ENCODE peak calls at places on chromosomes 5 and 9, in eight cellular contexts. One of them, this sample, is unnamed.

GRCh38 chr5:114249838-114250237 is 112.0 kb upstream of the KCNN2 start:
- DNase-seq in brain microvascular endothelial cell: no peak
- DNase-seq in AML-193: no peak
- DNase-seq in fibroblast of mammary gland: peak
- DNase-seq in Right ventricle myocardium inferior: no peak
- DNase-seq in hippocampal formation: no peak
- DNase-seq in body of pancreas: no peak
- DNase-seq in T-helper 9 cell: no peak
- DNase-seq in this sample: no peak

GRCh38 chr5:9545959-9546851 is at the start of gene SEMA5A:
- DNase-seq in brain microvascular endothelial cell: peak
- DNase-seq in AML-193: no peak
- DNase-seq in fibroblast of mammary gland: peak
- DNase-seq in Right ventricle myocardium inferior: peak
- DNase-seq in hippocampal formation: peak
- DNase-seq in body of pancreas: peak
- DNase-seq in T-helper 9 cell: peak
- DNase-seq in this sample: peak

GRCh38 chr9:131394464-131395026 is 659 bp downstream of the PRRC2B start:
- DNase-seq in brain microvascular endothelial cell: no peak
- DNase-seq in AML-193: no peak
- DNase-seq in fibroblast of mammary gland: no peak
- DNase-seq in Right ventricle myocardium inferior: peak
- DNase-seq in hippocampal formation: no peak
- DNase-seq in body of pancreas: peak
- DNase-seq in T-helper 9 cell: peak
- DNase-seq in this sample: peak

GRCh38 chr9:125635888-125636287 is 71.1 kb downstream of the MAPKAP1 start:
- DNase-seq in brain microvascular endothelial cell: no peak
- DNase-seq in AML-193: no peak
- DNase-seq in fibroblast of mammary gland: no peak
- DNase-seq in Right ventricle myocardium inferior: no peak
- DNase-seq in hippocampal formation: no peak
- DNase-seq in body of pancreas: no peak
- DNase-seq in T-helper 9 cell: no peak
- DNase-seq in this sample: no peak

GRCh38 chr5:172593721-172594120 is 47.3 kb upstream of the NEURL1B start:
- DNase-seq in brain microvascular endothelial cell: no peak
- DNase-seq in AML-193: no peak
- DNase-seq in fibroblast of mammary gland: no peak
- DNase-seq in Right ventricle myocardium inferior: no peak
- DNase-seq in hippocampal formation: no peak
- DNase-seq in body of pancreas: no peak
- DNase-seq in T-helper 9 cell: no peak
- DNase-seq in this sample: no peak

GRCh38 chr5:155087036-155087435 is 73.5 kb downstream of the KIF4B start:
- DNase-seq in brain microvascular endothelial cell: peak
- DNase-seq in AML-193: no peak
- DNase-seq in fibroblast of mammary gland: peak
- DNase-seq in Right ventricle myocardium inferior: no peak
- DNase-seq in hippocampal formation: no peak
- DNase-seq in body of pancreas: no peak
- DNase-seq in T-helper 9 cell: no peak
- DNase-seq in this sample: no peak

GRCh38 chr9:127090341-127090985 is 32.0 kb downstream of the ANGPTL2 start:
- DNase-seq in brain microvascular endothelial cell: no peak
- DNase-seq in AML-193: no peak
- DNase-seq in fibroblast of mammary gland: no peak
- DNase-seq in Right ventricle myocardium inferior: no peak
- DNase-seq in hippocampal formation: no peak
- DNase-seq in body of pancreas: no peak
- DNase-seq in T-helper 9 cell: no peak
- DNase-seq in this sample: no peak

GRCh38 chr5:59535561-59535960 is 358.0 kb downstream of the PDE4D start:
- DNase-seq in brain microvascular endothelial cell: no peak
- DNase-seq in AML-193: no peak
- DNase-seq in fibroblast of mammary gland: no peak
- DNase-seq in Right ventricle myocardium inferior: no peak
- DNase-seq in hippocampal formation: no peak
- DNase-seq in body of pancreas: no peak
- DNase-seq in T-helper 9 cell: no peak
- DNase-seq in this sample: no peak

GRCh38 chr9:121778252-121779225 is 127.1 kb downstream of the DAB2IP start:
- DNase-seq in brain microvascular endothelial cell: no peak
- DNase-seq in AML-193: no peak
- DNase-seq in fibroblast of mammary gland: no peak
- DNase-seq in Right ventricle myocardium inferior: no peak
- DNase-seq in hippocampal formation: no peak
- DNase-seq in body of pancreas: no peak
- DNase-seq in T-helper 9 cell: no peak
- DNase-seq in this sample: no peak

GRCh38 chr5:44536650-44537260 is 147.5 kb upstream of the FGF10 start:
- DNase-seq in brain microvascular endothelial cell: no peak
- DNase-seq in AML-193: peak
- DNase-seq in fibroblast of mammary gland: peak
- DNase-seq in Right ventricle myocardium inferior: no peak
- DNase-seq in hippocampal formation: no peak
- DNase-seq in body of pancreas: peak
- DNase-seq in T-helper 9 cell: no peak
- DNase-seq in this sample: no peak

GRCh38 chr5:128774605-128775004 is 190.7 kb upstream of the SLC27A6 start:
- DNase-seq in brain microvascular endothelial cell: peak
- DNase-seq in AML-193: no peak
- DNase-seq in fibroblast of mammary gland: peak
- DNase-seq in Right ventricle myocardium inferior: no peak
- DNase-seq in hippocampal formation: no peak
- DNase-seq in body of pancreas: no peak
- DNase-seq in T-helper 9 cell: no peak
- DNase-seq in this sample: no peak

GRCh38 chr5:125277494-125278154 is 531.2 kb upstream of the ZNF608 start:
- DNase-seq in brain microvascular endothelial cell: peak
- DNase-seq in AML-193: no peak
- DNase-seq in fibroblast of mammary gland: peak
- DNase-seq in Right ventricle myocardium inferior: no peak
- DNase-seq in hippocampal formation: no peak
- DNase-seq in body of pancreas: no peak
- DNase-seq in T-helper 9 cell: no peak
- DNase-seq in this sample: no peak

GRCh38 chr9:134548185-134548584 is 93.4 kb upstream of the COL5A1 start:
- DNase-seq in brain microvascular endothelial cell: no peak
- DNase-seq in AML-193: no peak
- DNase-seq in fibroblast of mammary gland: no peak
- DNase-seq in Right ventricle myocardium inferior: no peak
- DNase-seq in hippocampal formation: no peak
- DNase-seq in body of pancreas: no peak
- DNase-seq in T-helper 9 cell: no peak
- DNase-seq in this sample: no peak

GRCh38 chr9:127714020-127714835 is 1.2 kb downstream of the PTRH1 start:
- DNase-seq in brain microvascular endothelial cell: no peak
- DNase-seq in AML-193: no peak
- DNase-seq in fibroblast of mammary gland: no peak
- DNase-seq in Right ventricle myocardium inferior: peak
- DNase-seq in hippocampal formation: no peak
- DNase-seq in body of pancreas: no peak
- DNase-seq in T-helper 9 cell: no peak
- DNase-seq in this sample: no peak

GRCh38 chr9:109286981-109287380 is 33.9 kb downstream of the EPB41L4B start:
- DNase-seq in brain microvascular endothelial cell: no peak
- DNase-seq in AML-193: no peak
- DNase-seq in fibroblast of mammary gland: no peak
- DNase-seq in Right ventricle myocardium inferior: no peak
- DNase-seq in hippocampal formation: no peak
- DNase-seq in body of pancreas: no peak
- DNase-seq in T-helper 9 cell: no peak
- DNase-seq in this sample: no peak

GRCh38 chr9:87393706-87394255 is 103.9 kb upstream of the DAPK1 start:
- DNase-seq in brain microvascular endothelial cell: no peak
- DNase-seq in AML-193: no peak
- DNase-seq in fibroblast of mammary gland: no peak
- DNase-seq in Right ventricle myocardium inferior: no peak
- DNase-seq in hippocampal formation: peak
- DNase-seq in body of pancreas: no peak
- DNase-seq in T-helper 9 cell: no peak
- DNase-seq in this sample: no peak

GRCh38 chr5:67291671-67292070 is 95.1 kb upstream of the CD180 start:
- DNase-seq in brain microvascular endothelial cell: no peak
- DNase-seq in AML-193: no peak
- DNase-seq in fibroblast of mammary gland: no peak
- DNase-seq in Right ventricle myocardium inferior: no peak
- DNase-seq in hippocampal formation: peak
- DNase-seq in body of pancreas: no peak
- DNase-seq in T-helper 9 cell: no peak
- DNase-seq in this sample: no peak

GRCh38 chr5:5633579-5633978 is 211.1 kb downstream of the ICE1 start:
- DNase-seq in brain microvascular endothelial cell: no peak
- DNase-seq in AML-193: no peak
- DNase-seq in fibroblast of mammary gland: no peak
- DNase-seq in Right ventricle myocardium inferior: no peak
- DNase-seq in hippocampal formation: no peak
- DNase-seq in body of pancreas: no peak
- DNase-seq in T-helper 9 cell: no peak
- DNase-seq in this sample: no peak

GRCh38 chr5:10485142-10485795 is 43.6 kb downstream of the ROPN1L start:
- DNase-seq in brain microvascular endothelial cell: peak
- DNase-seq in AML-193: no peak
- DNase-seq in fibroblast of mammary gland: peak
- DNase-seq in Right ventricle myocardium inferior: peak
- DNase-seq in hippocampal formation: no peak
- DNase-seq in body of pancreas: no peak
- DNase-seq in T-helper 9 cell: no peak
- DNase-seq in this sample: no peak

GRCh38 chr5:178467261-178468195 is 122.7 kb downstream of the COL23A1 start:
- DNase-seq in brain microvascular endothelial cell: peak
- DNase-seq in AML-193: peak
- DNase-seq in fibroblast of mammary gland: peak
- DNase-seq in Right ventricle myocardium inferior: no peak
- DNase-seq in hippocampal formation: no peak
- DNase-seq in body of pancreas: peak
- DNase-seq in T-helper 9 cell: no peak
- DNase-seq in this sample: peak

GRCh38 chr5:96657068-96657467 is 5.1 kb upstream of the CAST start:
- DNase-seq in brain microvascular endothelial cell: peak
- DNase-seq in AML-193: peak
- DNase-seq in fibroblast of mammary gland: peak
- DNase-seq in Right ventricle myocardium inferior: no peak
- DNase-seq in hippocampal formation: no peak
- DNase-seq in body of pancreas: peak
- DNase-seq in T-helper 9 cell: peak
- DNase-seq in this sample: peak

GRCh38 chr9:99040911-99041582 is 63.9 kb upstream of the TGFBR1 start:
- DNase-seq in brain microvascular endothelial cell: peak
- DNase-seq in AML-193: peak
- DNase-seq in fibroblast of mammary gland: peak
- DNase-seq in Right ventricle myocardium inferior: no peak
- DNase-seq in hippocampal formation: peak
- DNase-seq in body of pancreas: peak
- DNase-seq in T-helper 9 cell: no peak
- DNase-seq in this sample: no peak

GRCh38 chr9:115058684-115059315 is 59.2 kb downstream of the TNC start:
- DNase-seq in brain microvascular endothelial cell: peak
- DNase-seq in AML-193: no peak
- DNase-seq in fibroblast of mammary gland: peak
- DNase-seq in Right ventricle myocardium inferior: no peak
- DNase-seq in hippocampal formation: no peak
- DNase-seq in body of pancreas: no peak
- DNase-seq in T-helper 9 cell: no peak
- DNase-seq in this sample: no peak

GRCh38 chr5:54985301-54986268 is at the start of gene ESM1:
- DNase-seq in brain microvascular endothelial cell: peak
- DNase-seq in AML-193: no peak
- DNase-seq in fibroblast of mammary gland: peak
- DNase-seq in Right ventricle myocardium inferior: no peak
- DNase-seq in hippocampal formation: no peak
- DNase-seq in body of pancreas: no peak
- DNase-seq in T-helper 9 cell: no peak
- DNase-seq in this sample: no peak

GRCh38 chr9:77418226-77418625 is 229.9 kb downstream of the GNA14 start:
- DNase-seq in brain microvascular endothelial cell: no peak
- DNase-seq in AML-193: no peak
- DNase-seq in fibroblast of mammary gland: no peak
- DNase-seq in Right ventricle myocardium inferior: no peak
- DNase-seq in hippocampal formation: no peak
- DNase-seq in body of pancreas: no peak
- DNase-seq in T-helper 9 cell: no peak
- DNase-seq in this sample: no peak

GRCh38 chr5:151151793-151152192 is 5.8 kb downstream of the ANXA6 start:
- DNase-seq in brain microvascular endothelial cell: no peak
- DNase-seq in AML-193: peak
- DNase-seq in fibroblast of mammary gland: peak
- DNase-seq in Right ventricle myocardium inferior: no peak
- DNase-seq in hippocampal formation: no peak
- DNase-seq in body of pancreas: peak
- DNase-seq in T-helper 9 cell: no peak
- DNase-seq in this sample: peak

GRCh38 chr5:116002116-116002906 is 30.0 kb upstream of the ARL14EPL start:
- DNase-seq in brain microvascular endothelial cell: no peak
- DNase-seq in AML-193: no peak
- DNase-seq in fibroblast of mammary gland: peak
- DNase-seq in Right ventricle myocardium inferior: no peak
- DNase-seq in hippocampal formation: no peak
- DNase-seq in body of pancreas: no peak
- DNase-seq in T-helper 9 cell: no peak
- DNase-seq in this sample: no peak

GRCh38 chr9:97363661-97364299 is 48.1 kb upstream of the TDRD7 start:
- DNase-seq in brain microvascular endothelial cell: no peak
- DNase-seq in AML-193: no peak
- DNase-seq in fibroblast of mammary gland: no peak
- DNase-seq in Right ventricle myocardium inferior: no peak
- DNase-seq in hippocampal formation: no peak
- DNase-seq in body of pancreas: no peak
- DNase-seq in T-helper 9 cell: no peak
- DNase-seq in this sample: no peak

GRCh38 chr9:131986576-131986975 is 93.1 kb downstream of the MED27 start:
- DNase-seq in brain microvascular endothelial cell: no peak
- DNase-seq in AML-193: no peak
- DNase-seq in fibroblast of mammary gland: peak
- DNase-seq in Right ventricle myocardium inferior: no peak
- DNase-seq in hippocampal formation: no peak
- DNase-seq in body of pancreas: no peak
- DNase-seq in T-helper 9 cell: no peak
- DNase-seq in this sample: no peak

GRCh38 chr5:7394889-7395431 is 978 bp upstream of the ADCY2 start:
- DNase-seq in brain microvascular endothelial cell: no peak
- DNase-seq in AML-193: no peak
- DNase-seq in fibroblast of mammary gland: no peak
- DNase-seq in Right ventricle myocardium inferior: no peak
- DNase-seq in hippocampal formation: no peak
- DNase-seq in body of pancreas: no peak
- DNase-seq in T-helper 9 cell: no peak
- DNase-seq in this sample: no peak

GRCh38 chr9:69253057-69253456 is 72.0 kb upstream of the ENTREP1 start:
- DNase-seq in brain microvascular endothelial cell: no peak
- DNase-seq in AML-193: no peak
- DNase-seq in fibroblast of mammary gland: no peak
- DNase-seq in Right ventricle myocardium inferior: no peak
- DNase-seq in hippocampal formation: no peak
- DNase-seq in body of pancreas: no peak
- DNase-seq in T-helper 9 cell: no peak
- DNase-seq in this sample: no peak

GRCh38 chr5:35709688-35710087 is 92.0 kb downstream of the SPEF2 start:
- DNase-seq in brain microvascular endothelial cell: no peak
- DNase-seq in AML-193: no peak
- DNase-seq in fibroblast of mammary gland: no peak
- DNase-seq in Right ventricle myocardium inferior: no peak
- DNase-seq in hippocampal formation: no peak
- DNase-seq in body of pancreas: no peak
- DNase-seq in T-helper 9 cell: no peak
- DNase-seq in this sample: no peak

GRCh38 chr5:14698495-14698894 is 34.0 kb downstream of the OTULIN start:
- DNase-seq in brain microvascular endothelial cell: no peak
- DNase-seq in AML-193: no peak
- DNase-seq in fibroblast of mammary gland: no peak
- DNase-seq in Right ventricle myocardium inferior: no peak
- DNase-seq in hippocampal formation: no peak
- DNase-seq in body of pancreas: no peak
- DNase-seq in T-helper 9 cell: no peak
- DNase-seq in this sample: no peak